ENCODE peak calls at places on chromosomes 11 and 22, in nine cellular contexts. One of them, this sample, is unnamed.

GRCh38 chr11:134290646-134291045 is 14.5 kb downstream of the GLB1L3 start:
- DNase-seq in hepatic stellate cell: no peak
- DNase-seq in activated naive CD8-positive, alpha-beta T cell treated with anti-CD3 and anti-CD28 coated beads, Interleukin-2, amount 50 U/mL, for 24 hours: no peak
- DNase-seq in ACHN: no peak
- DNase-seq in psoas muscle: no peak
- DNase-seq in activated T-helper 1 cell treated with Interleukin-2 at 50 U/mL for 16 hours: no peak
- DNase-seq in activated gamma-delta T cell treated with anti-CD3 and anti-CD28 coated beads, Interleukin-2, amount 50 U/mL, for 16 hours: no peak
- DNase-seq in nephron progenitor cell: no peak
- DNase-seq in A549: no peak
- DNase-seq in this sample: no peak

GRCh38 chr11:119433369-119433749 is 10.4 kb upstream of the THY1 start:
- DNase-seq in nephron progenitor cell: no peak
- DNase-seq in ACHN: peak; percentile 27
- DNase-seq in activated gamma-delta T cell treated with anti-CD3 and anti-CD28 coated beads, Interleukin-2, amount 50 U/mL, for 16 hours: no peak
- DNase-seq in A549: no peak
- DNase-seq in psoas muscle: no peak
- DNase-seq in activated T-helper 1 cell treated with Interleukin-2 at 50 U/mL for 16 hours: no peak
- DNase-seq in hepatic stellate cell: peak; percentile 50
- DNase-seq in activated naive CD8-positive, alpha-beta T cell treated with anti-CD3 and anti-CD28 coated beads, Interleukin-2, amount 50 U/mL, for 24 hours: no peak
- DNase-seq in this sample: no peak

GRCh38 chr11:20479399-20479974 is 92.0 kb downstream of the PRMT3 start:
- DNase-seq in hepatic stellate cell: no peak
- DNase-seq in activated gamma-delta T cell treated with anti-CD3 and anti-CD28 coated beads, Interleukin-2, amount 50 U/mL, for 16 hours: no peak
- DNase-seq in ACHN: no peak
- DNase-seq in nephron progenitor cell: no peak
- DNase-seq in A549: no peak
- DNase-seq in activated T-helper 1 cell treated with Interleukin-2 at 50 U/mL for 16 hours: no peak
- DNase-seq in psoas muscle: no peak
- DNase-seq in activated naive CD8-positive, alpha-beta T cell treated with anti-CD3 and anti-CD28 coated beads, Interleukin-2, amount 50 U/mL, for 24 hours: no peak
- DNase-seq in this sample: no peak

GRCh38 chr11:110434952-110435779 is 5.4 kb downstream of the FDX1 start:
- DNase-seq in A549: peak; percentile 25
- DNase-seq in activated gamma-delta T cell treated with anti-CD3 and anti-CD28 coated beads, Interleukin-2, amount 50 U/mL, for 16 hours: no peak
- DNase-seq in nephron progenitor cell: no peak
- DNase-seq in hepatic stellate cell: no peak
- DNase-seq in ACHN: no peak
- DNase-seq in psoas muscle: no peak
- DNase-seq in activated naive CD8-positive, alpha-beta T cell treated with anti-CD3 and anti-CD28 coated beads, Interleukin-2, amount 50 U/mL, for 24 hours: no peak
- DNase-seq in activated T-helper 1 cell treated with Interleukin-2 at 50 U/mL for 16 hours: no peak
- DNase-seq in this sample: no peak

GRCh38 chr11:124041254-124041653 is at the start of gene OR10G7:
- DNase-seq in activated gamma-delta T cell treated with anti-CD3 and anti-CD28 coated beads, Interleukin-2, amount 50 U/mL, for 16 hours: no peak
- DNase-seq in psoas muscle: no peak
- DNase-seq in hepatic stellate cell: no peak
- DNase-seq in activated naive CD8-positive, alpha-beta T cell treated with anti-CD3 and anti-CD28 coated beads, Interleukin-2, amount 50 U/mL, for 24 hours: no peak
- DNase-seq in activated T-helper 1 cell treated with Interleukin-2 at 50 U/mL for 16 hours: no peak
- DNase-seq in ACHN: no peak
- DNase-seq in nephron progenitor cell: no peak
- DNase-seq in A549: no peak
- DNase-seq in this sample: no peak

GRCh38 chr22:50276143-50276542 is 6.0 kb upstream of the MAPK11 start:
- DNase-seq in nephron progenitor cell: no peak
- DNase-seq in ACHN: peak; percentile 37
- DNase-seq in A549: peak; percentile 76
- DNase-seq in activated naive CD8-positive, alpha-beta T cell treated with anti-CD3 and anti-CD28 coated beads, Interleukin-2, amount 50 U/mL, for 24 hours: peak; percentile 63
- DNase-seq in psoas muscle: peak; percentile 61
- DNase-seq in hepatic stellate cell: no peak
- DNase-seq in activated T-helper 1 cell treated with Interleukin-2 at 50 U/mL for 16 hours: no peak
- DNase-seq in activated gamma-delta T cell treated with anti-CD3 and anti-CD28 coated beads, Interleukin-2, amount 50 U/mL, for 16 hours: no peak
- DNase-seq in this sample: no peak

GRCh38 chr11:39327302-39327701 is 2132.2 kb downstream of the LRRC4C start:
- DNase-seq in activated gamma-delta T cell treated with anti-CD3 and anti-CD28 coated beads, Interleukin-2, amount 50 U/mL, for 16 hours: no peak
- DNase-seq in ACHN: no peak
- DNase-seq in A549: no peak
- DNase-seq in hepatic stellate cell: no peak
- DNase-seq in activated T-helper 1 cell treated with Interleukin-2 at 50 U/mL for 16 hours: no peak
- DNase-seq in nephron progenitor cell: no peak
- DNase-seq in psoas muscle: no peak
- DNase-seq in activated naive CD8-positive, alpha-beta T cell treated with anti-CD3 and anti-CD28 coated beads, Interleukin-2, amount 50 U/mL, for 24 hours: no peak
- DNase-seq in this sample: no peak

GRCh38 chr22:24417901-24418641 is 9.3 kb upstream of the ADORA2A start:
- DNase-seq in activated naive CD8-positive, alpha-beta T cell treated with anti-CD3 and anti-CD28 coated beads, Interleukin-2, amount 50 U/mL, for 24 hours: no peak
- DNase-seq in nephron progenitor cell: no peak
- DNase-seq in activated gamma-delta T cell treated with anti-CD3 and anti-CD28 coated beads, Interleukin-2, amount 50 U/mL, for 16 hours: no peak
- DNase-seq in psoas muscle: no peak
- DNase-seq in hepatic stellate cell: no peak
- DNase-seq in A549: no peak
- DNase-seq in ACHN: no peak
- DNase-seq in activated T-helper 1 cell treated with Interleukin-2 at 50 U/mL for 16 hours: no peak
- DNase-seq in this sample: no peak

GRCh38 chr22:19873960-19874306 is 19.3 kb upstream of the GNB1L start:
- DNase-seq in activated T-helper 1 cell treated with Interleukin-2 at 50 U/mL for 16 hours: no peak
- DNase-seq in A549: no peak
- DNase-seq in ACHN: no peak
- DNase-seq in activated naive CD8-positive, alpha-beta T cell treated with anti-CD3 and anti-CD28 coated beads, Interleukin-2, amount 50 U/mL, for 24 hours: no peak
- DNase-seq in nephron progenitor cell: no peak
- DNase-seq in activated gamma-delta T cell treated with anti-CD3 and anti-CD28 coated beads, Interleukin-2, amount 50 U/mL, for 16 hours: no peak
- DNase-seq in psoas muscle: no peak
- DNase-seq in hepatic stellate cell: no peak
- DNase-seq in this sample: no peak

GRCh38 chr11:132158091-132158490 is 787.7 kb downstream of the NTM start:
- DNase-seq in activated naive CD8-positive, alpha-beta T cell treated with anti-CD3 and anti-CD28 coated beads, Interleukin-2, amount 50 U/mL, for 24 hours: no peak
- DNase-seq in nephron progenitor cell: no peak
- DNase-seq in psoas muscle: no peak
- DNase-seq in hepatic stellate cell: peak; percentile 19
- DNase-seq in activated gamma-delta T cell treated with anti-CD3 and anti-CD28 coated beads, Interleukin-2, amount 50 U/mL, for 16 hours: no peak
- DNase-seq in ACHN: peak; percentile 28
- DNase-seq in A549: peak; percentile 17
- DNase-seq in activated T-helper 1 cell treated with Interleukin-2 at 50 U/mL for 16 hours: no peak
- DNase-seq in this sample: no peak

GRCh38 chr11:128318856-128319474 is 268.4 kb downstream of the ETS1 start:
- DNase-seq in activated T-helper 1 cell treated with Interleukin-2 at 50 U/mL for 16 hours: peak; percentile 41
- DNase-seq in hepatic stellate cell: no peak
- DNase-seq in A549: no peak
- DNase-seq in activated gamma-delta T cell treated with anti-CD3 and anti-CD28 coated beads, Interleukin-2, amount 50 U/mL, for 16 hours: peak; percentile 69
- DNase-seq in psoas muscle: no peak
- DNase-seq in nephron progenitor cell: no peak
- DNase-seq in ACHN: no peak
- DNase-seq in activated naive CD8-positive, alpha-beta T cell treated with anti-CD3 and anti-CD28 coated beads, Interleukin-2, amount 50 U/mL, for 24 hours: peak; percentile 83
- DNase-seq in this sample: peak; percentile 73

GRCh38 chr11:2768471-2769408 is 68.9 kb upstream of the KCNQ1OT1 start:
- DNase-seq in activated T-helper 1 cell treated with Interleukin-2 at 50 U/mL for 16 hours: no peak
- DNase-seq in psoas muscle: no peak
- DNase-seq in ACHN: peak; percentile 60
- DNase-seq in A549: peak; percentile 14
- DNase-seq in activated gamma-delta T cell treated with anti-CD3 and anti-CD28 coated beads, Interleukin-2, amount 50 U/mL, for 16 hours: no peak
- DNase-seq in hepatic stellate cell: peak; percentile 84
- DNase-seq in activated naive CD8-positive, alpha-beta T cell treated with anti-CD3 and anti-CD28 coated beads, Interleukin-2, amount 50 U/mL, for 24 hours: peak; percentile 36
- DNase-seq in nephron progenitor cell: no peak
- DNase-seq in this sample: peak; percentile 9

GRCh38 chr11:2586091-2586792 is 113.6 kb downstream of the KCNQ1OT1 start:
- DNase-seq in activated gamma-delta T cell treated with anti-CD3 and anti-CD28 coated beads, Interleukin-2, amount 50 U/mL, for 16 hours: no peak
- DNase-seq in hepatic stellate cell: no peak
- DNase-seq in activated naive CD8-positive, alpha-beta T cell treated with anti-CD3 and anti-CD28 coated beads, Interleukin-2, amount 50 U/mL, for 24 hours: no peak
- DNase-seq in ACHN: no peak
- DNase-seq in nephron progenitor cell: peak; percentile 81
- DNase-seq in activated T-helper 1 cell treated with Interleukin-2 at 50 U/mL for 16 hours: no peak
- DNase-seq in psoas muscle: peak; percentile 10
- DNase-seq in A549: no peak
- DNase-seq in this sample: peak; percentile 8

GRCh38 chr22:38267086-38267485 is 5.7 kb downstream of the TMEM184B start:
- DNase-seq in hepatic stellate cell: peak; percentile 84
- DNase-seq in activated T-helper 1 cell treated with Interleukin-2 at 50 U/mL for 16 hours: peak; percentile 38
- DNase-seq in psoas muscle: no peak
- DNase-seq in A549: no peak
- DNase-seq in ACHN: no peak
- DNase-seq in activated naive CD8-positive, alpha-beta T cell treated with anti-CD3 and anti-CD28 coated beads, Interleukin-2, amount 50 U/mL, for 24 hours: peak; percentile 45
- DNase-seq in nephron progenitor cell: no peak
- DNase-seq in activated gamma-delta T cell treated with anti-CD3 and anti-CD28 coated beads, Interleukin-2, amount 50 U/mL, for 16 hours: peak; percentile 31
- DNase-seq in this sample: peak; percentile 61

GRCh38 chr11:11351042-11351586 is 1.9 kb downstream of the CSNK2A3 start:
- DNase-seq in psoas muscle: peak; percentile 30
- DNase-seq in A549: no peak
- DNase-seq in nephron progenitor cell: no peak
- DNase-seq in activated T-helper 1 cell treated with Interleukin-2 at 50 U/mL for 16 hours: no peak
- DNase-seq in hepatic stellate cell: no peak
- DNase-seq in activated gamma-delta T cell treated with anti-CD3 and anti-CD28 coated beads, Interleukin-2, amount 50 U/mL, for 16 hours: no peak
- DNase-seq in ACHN: no peak
- DNase-seq in activated naive CD8-positive, alpha-beta T cell treated with anti-CD3 and anti-CD28 coated beads, Interleukin-2, amount 50 U/mL, for 24 hours: no peak
- DNase-seq in this sample: no peak

GRCh38 chr22:43222281-43222680 is 35.3 kb upstream of the TTLL12 start:
- DNase-seq in ACHN: no peak
- DNase-seq in psoas muscle: peak; percentile 61
- DNase-seq in activated T-helper 1 cell treated with Interleukin-2 at 50 U/mL for 16 hours: no peak
- DNase-seq in hepatic stellate cell: no peak
- DNase-seq in activated naive CD8-positive, alpha-beta T cell treated with anti-CD3 and anti-CD28 coated beads, Interleukin-2, amount 50 U/mL, for 24 hours: no peak
- DNase-seq in A549: no peak
- DNase-seq in activated gamma-delta T cell treated with anti-CD3 and anti-CD28 coated beads, Interleukin-2, amount 50 U/mL, for 16 hours: no peak
- DNase-seq in nephron progenitor cell: no peak
- DNase-seq in this sample: no peak

GRCh38 chr11:68303982-68304780 is 8.2 kb upstream of the LRP5 start:
- DNase-seq in hepatic stellate cell: no peak
- DNase-seq in activated T-helper 1 cell treated with Interleukin-2 at 50 U/mL for 16 hours: no peak
- DNase-seq in psoas muscle: no peak
- DNase-seq in ACHN: no peak
- DNase-seq in activated gamma-delta T cell treated with anti-CD3 and anti-CD28 coated beads, Interleukin-2, amount 50 U/mL, for 16 hours: no peak
- DNase-seq in A549: no peak
- DNase-seq in activated naive CD8-positive, alpha-beta T cell treated with anti-CD3 and anti-CD28 coated beads, Interleukin-2, amount 50 U/mL, for 24 hours: no peak
- DNase-seq in nephron progenitor cell: no peak
- DNase-seq in this sample: no peak

GRCh38 chr22:46036558-46037408 is 59.8 kb upstream of the WNT7B start:
- DNase-seq in psoas muscle: no peak
- DNase-seq in nephron progenitor cell: no peak
- DNase-seq in activated gamma-delta T cell treated with anti-CD3 and anti-CD28 coated beads, Interleukin-2, amount 50 U/mL, for 16 hours: no peak
- DNase-seq in ACHN: peak; percentile 72
- DNase-seq in activated T-helper 1 cell treated with Interleukin-2 at 50 U/mL for 16 hours: no peak
- DNase-seq in A549: peak; percentile 69
- DNase-seq in activated naive CD8-positive, alpha-beta T cell treated with anti-CD3 and anti-CD28 coated beads, Interleukin-2, amount 50 U/mL, for 24 hours: peak; percentile 47
- DNase-seq in hepatic stellate cell: peak; percentile 17
- DNase-seq in this sample: no peak

GRCh38 chr11:99952816-99953215 is 734.3 kb upstream of the ARHGAP42 start:
- DNase-seq in activated gamma-delta T cell treated with anti-CD3 and anti-CD28 coated beads, Interleukin-2, amount 50 U/mL, for 16 hours: no peak
- DNase-seq in ACHN: no peak
- DNase-seq in hepatic stellate cell: no peak
- DNase-seq in activated naive CD8-positive, alpha-beta T cell treated with anti-CD3 and anti-CD28 coated beads, Interleukin-2, amount 50 U/mL, for 24 hours: no peak
- DNase-seq in nephron progenitor cell: no peak
- DNase-seq in activated T-helper 1 cell treated with Interleukin-2 at 50 U/mL for 16 hours: no peak
- DNase-seq in psoas muscle: no peak
- DNase-seq in A549: peak; percentile 16
- DNase-seq in this sample: no peak

GRCh38 chr22:21823740-21824438 is 43.6 kb downstream of the MAPK1 start:
- DNase-seq in ACHN: no peak
- DNase-seq in activated naive CD8-positive, alpha-beta T cell treated with anti-CD3 and anti-CD28 coated beads, Interleukin-2, amount 50 U/mL, for 24 hours: no peak
- DNase-seq in activated T-helper 1 cell treated with Interleukin-2 at 50 U/mL for 16 hours: no peak
- DNase-seq in psoas muscle: no peak
- DNase-seq in nephron progenitor cell: no peak
- DNase-seq in hepatic stellate cell: peak; percentile 71
- DNase-seq in A549: no peak
- DNase-seq in activated gamma-delta T cell treated with anti-CD3 and anti-CD28 coated beads, Interleukin-2, amount 50 U/mL, for 16 hours: no peak
- DNase-seq in this sample: no peak

GRCh38 chr11:44989831-44990566 is 39.3 kb upstream of the TP53I11 start:
- DNase-seq in activated gamma-delta T cell treated with anti-CD3 and anti-CD28 coated beads, Interleukin-2, amount 50 U/mL, for 16 hours: no peak
- DNase-seq in hepatic stellate cell: no peak
- DNase-seq in psoas muscle: peak; percentile 51
- DNase-seq in activated naive CD8-positive, alpha-beta T cell treated with anti-CD3 and anti-CD28 coated beads, Interleukin-2, amount 50 U/mL, for 24 hours: no peak
- DNase-seq in ACHN: no peak
- DNase-seq in nephron progenitor cell: no peak
- DNase-seq in A549: no peak
- DNase-seq in activated T-helper 1 cell treated with Interleukin-2 at 50 U/mL for 16 hours: no peak
- DNase-seq in this sample: no peak

GRCh38 chr11:16815047-16815767 is 76.8 kb downstream of the C11orf58 start:
- DNase-seq in hepatic stellate cell: no peak
- DNase-seq in A549: no peak
- DNase-seq in psoas muscle: peak; percentile 74
- DNase-seq in activated naive CD8-positive, alpha-beta T cell treated with anti-CD3 and anti-CD28 coated beads, Interleukin-2, amount 50 U/mL, for 24 hours: no peak
- DNase-seq in activated gamma-delta T cell treated with anti-CD3 and anti-CD28 coated beads, Interleukin-2, amount 50 U/mL, for 16 hours: no peak
- DNase-seq in ACHN: no peak
- DNase-seq in activated T-helper 1 cell treated with Interleukin-2 at 50 U/mL for 16 hours: no peak
- DNase-seq in nephron progenitor cell: peak; percentile 12
- DNase-seq in this sample: no peak

GRCh38 chr22:39661842-39662676 is 91.5 kb downstream of the CACNA1I start:
- DNase-seq in A549: no peak
- DNase-seq in activated T-helper 1 cell treated with Interleukin-2 at 50 U/mL for 16 hours: peak; percentile 76
- DNase-seq in ACHN: no peak
- DNase-seq in nephron progenitor cell: peak; percentile 76
- DNase-seq in activated naive CD8-positive, alpha-beta T cell treated with anti-CD3 and anti-CD28 coated beads, Interleukin-2, amount 50 U/mL, for 24 hours: peak; percentile 84
- DNase-seq in psoas muscle: no peak
- DNase-seq in activated gamma-delta T cell treated with anti-CD3 and anti-CD28 coated beads, Interleukin-2, amount 50 U/mL, for 16 hours: peak; percentile 58
- DNase-seq in hepatic stellate cell: no peak
- DNase-seq in this sample: peak; percentile 69

GRCh38 chr22:29043906-29044575 is 17.6 kb downstream of the C22orf31 start:
- DNase-seq in activated gamma-delta T cell treated with anti-CD3 and anti-CD28 coated beads, Interleukin-2, amount 50 U/mL, for 16 hours: no peak
- DNase-seq in psoas muscle: no peak
- DNase-seq in hepatic stellate cell: peak; percentile 18
- DNase-seq in activated naive CD8-positive, alpha-beta T cell treated with anti-CD3 and anti-CD28 coated beads, Interleukin-2, amount 50 U/mL, for 24 hours: no peak
- DNase-seq in activated T-helper 1 cell treated with Interleukin-2 at 50 U/mL for 16 hours: no peak
- DNase-seq in ACHN: peak; percentile 61
- DNase-seq in nephron progenitor cell: no peak
- DNase-seq in A549: no peak
- DNase-seq in this sample: no peak

GRCh38 chr11:76265771-76266241 is 59.5 kb upstream of the WNT11 start:
- DNase-seq in nephron progenitor cell: no peak
- DNase-seq in hepatic stellate cell: no peak
- DNase-seq in activated gamma-delta T cell treated with anti-CD3 and anti-CD28 coated beads, Interleukin-2, amount 50 U/mL, for 16 hours: no peak
- DNase-seq in psoas muscle: peak; percentile 57
- DNase-seq in activated naive CD8-positive, alpha-beta T cell treated with anti-CD3 and anti-CD28 coated beads, Interleukin-2, amount 50 U/mL, for 24 hours: no peak
- DNase-seq in activated T-helper 1 cell treated with Interleukin-2 at 50 U/mL for 16 hours: no peak
- DNase-seq in ACHN: no peak
- DNase-seq in A549: no peak
- DNase-seq in this sample: no peak

This sample was measured in central memory CD8-positive, alpha-beta T cell.